ENCODE peak calls at places on chromosomes 6 and 20, in nine cellular contexts. U is uterus, T is A549, M is Peyer's patch, I is ovary, C is IMR-90, S is tibial nerve, H is breast epithelium, F is vagina. W is an unnamed sample.

GRCh38 chr20:10492844-10493243 is 57.7 kb downstream of the SLX4IP start:
- DNase-seq in H (no peak), F (no peak), I (no peak), T (no peak), M (no peak), S (no peak), C (no peak), U (no peak), W (no peak)

GRCh38 chr6:113636357-113636824 is 220.8 kb upstream of the MARCKS start:
- DNase-seq in F (no peak), M (no peak), S (no peak), U (no peak), T (no peak), H (no peak), I (no peak), C (peak; percentile 78), W (no peak)

GRCh38 chr6:33192671-33193602 is 670 bp upstream of the COL11A2 start:
- DNase-seq in M (no peak), I (no peak), C (no peak), S (no peak), T (no peak), F (no peak), U (peak; percentile 36), H (no peak), W (peak; percentile 46)

GRCh38 chr6:7939864-7940228 is 29.3 kb upstream of the TXNDC5 start:
- DNase-seq in C (no peak), U (no peak), I (no peak), M (no peak), T (no peak), S (no peak), H (no peak), F (no peak), W (no peak)

GRCh38 chr6:69105288-69105687 is 470.2 kb downstream of the ADGRB3 start:
- DNase-seq in H (no peak), M (no peak), T (no peak), S (no peak), U (no peak), I (no peak), C (no peak), F (no peak), W (no peak)

GRCh38 chr6:104789770-104790190 is 69.9 kb downstream of the HACE1 start:
- DNase-seq in T (peak; percentile 9), C (peak; percentile 55), F (no peak), S (no peak), U (no peak), M (no peak), I (no peak), H (no peak), W (no peak)

GRCh38 chr6:127102299-127102698 is 16.2 kb upstream of the RSPO3 start:
- DNase-seq in I (no peak), H (no peak), C (peak; percentile 94), M (no peak), S (no peak), U (no peak), T (peak; percentile 50), F (no peak), W (no peak)

GRCh38 chr20:19047951-19048296 is 164.5 kb upstream of the SLC24A3 start:
- DNase-seq in U (no peak), M (no peak), H (no peak), C (no peak), I (no peak), S (no peak), T (no peak), F (no peak), W (no peak)

GRCh38 chr6:42404494-42404893 is 47.2 kb downstream of the TRERF1 start:
- DNase-seq in C (peak; percentile 68), T (peak; percentile 19), M (no peak), I (peak; percentile 44), H (no peak), F (no peak), S (no peak), U (peak; percentile 22), W (no peak)

GRCh38 chr6:111624391-111625098 is 18.9 kb upstream of the TRAF3IP2 start:
- DNase-seq in I (no peak), T (no peak), U (no peak), H (no peak), F (no peak), S (no peak), M (no peak), C (peak; percentile 31), W (no peak)

GRCh38 chr20:20593447-20594170 is 118.8 kb downstream of the RALGAPA2 start:
- DNase-seq in C (peak; percentile 65), M (no peak), S (peak; percentile 35), F (no peak), H (no peak), U (no peak), I (peak; percentile 46), T (peak; percentile 51), W (peak; percentile 30)

GRCh38 chr20:24685736-24686135 is 216.3 kb downstream of the SYNDIG1 start:
- DNase-seq in S (no peak), M (peak; percentile 12), I (no peak), U (no peak), T (no peak), C (no peak), F (no peak), H (peak; percentile 38), W (no peak)

GRCh38 chr6:64553414-64553813 is 917.8 kb downstream of the PHF3 start:
- DNase-seq in I (no peak), M (no peak), S (no peak), C (no peak), F (no peak), T (no peak), H (no peak), U (no peak), W (no peak)

GRCh38 chr6:91291071-91291470 is 704.2 kb upstream of the MAP3K7 start:
- DNase-seq in C (peak; percentile 2), M (no peak), I (no peak), T (no peak), U (no peak), F (no peak), H (no peak), S (peak; percentile 32), W (no peak)

GRCh38 chr20:3248993-3249347 is 10.0 kb upstream of the SLC4A11 start:
- DNase-seq in F (no peak), I (no peak), M (no peak), H (no peak), S (no peak), U (no peak), C (no peak), T (no peak), W (no peak)

GRCh38 chr6:40819182-40819834 is 219.7 kb downstream of the UNC5CL start:
- DNase-seq in I (no peak), H (no peak), M (no peak), C (no peak), F (no peak), T (no peak), U (no peak), S (no peak), W (no peak)

GRCh38 chr20:60066438-60066823 is 108.2 kb downstream of the CDH26 start:
- DNase-seq in I (no peak), C (no peak), T (no peak), M (no peak), S (no peak), H (no peak), U (no peak), F (no peak), W (no peak)

GRCh38 chr6:106369739-106370138 is 9.2 kb downstream of the CRYBG1 start:
- DNase-seq in C (no peak), I (no peak), F (no peak), H (no peak), S (no peak), T (no peak), M (no peak), U (no peak), W (no peak)

GRCh38 chr6:106373502-106374239 is 13.2 kb downstream of the CRYBG1 start:
- DNase-seq in U (no peak), H (no peak), C (no peak), I (no peak), F (no peak), S (no peak), T (no peak), M (no peak), W (no peak)

GRCh38 chr6:106372838-106373501 is 12.5 kb downstream of the CRYBG1 start:
- DNase-seq in C (no peak), H (no peak), M (no peak), I (no peak), F (no peak), T (no peak), U (no peak), S (no peak), W (no peak)

DNA sequence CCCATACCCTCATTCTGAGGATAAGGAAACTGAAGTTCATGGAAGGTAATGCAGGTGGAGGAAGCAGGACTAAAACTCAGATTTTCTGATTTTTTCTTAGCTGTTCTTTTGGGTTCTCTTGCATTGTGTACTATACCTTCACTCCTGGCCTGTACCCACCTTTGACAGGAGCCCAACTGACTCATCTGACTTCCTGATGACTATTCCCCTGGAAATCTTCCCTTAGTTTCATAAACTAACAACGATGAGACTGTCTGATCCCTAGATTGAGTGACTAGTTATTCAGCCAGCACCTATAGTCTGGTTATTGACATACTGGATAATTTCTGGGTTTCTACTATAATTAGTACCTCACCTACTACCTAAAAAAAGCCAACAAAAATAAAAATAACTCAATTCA is 10.1 kb downstream of the CRYBG1 start:
- DNase-seq in M (no peak), U (no peak), I (no peak), T (no peak), H (no peak), S (no peak), F (no peak), C (no peak), W (no peak)
- TF ChIP-seq POLR2A in M (no peak), U (no peak), I (no peak), T (no peak), H (no peak), S (no peak), F (no peak), C (no peak), W (no peak)

DNA sequence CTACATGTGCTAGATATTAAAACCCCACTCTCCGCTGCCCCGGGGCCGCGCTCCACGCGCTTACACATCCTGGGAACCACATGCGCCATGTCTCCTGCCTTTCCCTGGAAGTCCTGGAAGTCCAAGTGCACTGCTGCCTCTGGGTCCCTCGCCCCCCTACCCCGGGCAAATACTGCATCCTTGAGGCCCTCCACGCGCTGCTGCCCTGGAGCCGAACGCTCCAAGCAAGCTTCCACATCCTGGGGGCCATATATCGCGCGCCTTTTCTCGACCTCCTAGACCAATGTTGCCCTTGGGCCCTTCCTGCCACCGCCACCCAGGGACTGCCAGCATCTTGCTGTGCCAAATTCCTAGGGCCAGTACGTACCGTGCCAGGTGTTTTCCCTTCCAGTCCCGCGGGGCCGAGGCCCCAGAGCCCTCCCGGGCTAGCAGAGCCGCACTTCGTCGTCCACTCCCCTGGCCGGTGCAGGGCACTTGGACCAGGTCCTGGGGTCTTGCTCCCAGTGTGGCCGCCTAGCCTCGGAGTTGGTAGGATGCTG is 779 bp upstream of the KCNG1 start:
- DNase-seq in S (no peak), C (no peak), M (peak; percentile 47), T (no peak), U (no peak), F (no peak), H (no peak), I (no peak), W (peak; percentile 45)
- H3K4me3 ChIP-seq in S (peak overlapping the region; percentile 21), C (peak overlapping the region; percentile 76), M (peak overlapping the region; percentile 73), T (peak overlapping the region; percentile 76), U (peak overlapping the region; percentile 52), F (peak overlapping the region; percentile 50), H (peak overlapping the region; percentile 30), I (no peak overlapping the region), W (no peak overlapping the region)

GRCh38 chr6:43490523-43490939 is 13.2 kb downstream of the TJAP1 start:
- DNase-seq in I (no peak), H (no peak), S (no peak), C (no peak), U (no peak), F (no peak), M (no peak), T (no peak), W (no peak)
- H3K27ac ChIP-seq in I (no peak overlapping the region), H (no peak overlapping the region), S (no peak overlapping the region), C (no peak overlapping the region), U (no peak overlapping the region), F (no peak overlapping the region), M (no peak overlapping the region), T (no peak overlapping the region), W (no peak overlapping the region)

GRCh38 chr6:131575834-131576478 is 2.9 kb downstream of the ARG1 start:
- DNase-seq in C (no peak), I (no peak), F (no peak), H (no peak), T (no peak), S (no peak), M (no peak), U (no peak), W (no peak)
- TF ChIP-seq POLR2A in C (no peak), I (no peak), F (no peak), H (no peak), T (no peak), S (no peak), M (no peak), U (no peak), W (no peak)